ENCODE peak calls at places on chromosome 16, in five cellular contexts. One of them, this sample, is unnamed.

GRCh38 chr16:84294196-84295142 is at the start of gene WFDC1:
- DNase-seq in heart right ventricle: no peak
- DNase-seq in GM12878: no peak
- DNase-seq in HL-60: no peak
- DNase-seq in BJ: no peak
- DNase-seq in this sample: no peak

GRCh38 chr16:89319883-89320716 is 102.6 kb downstream of the ZNF778 start:
- DNase-seq in heart right ventricle: no peak
- DNase-seq in GM12878: peak
- DNase-seq in HL-60: no peak
- DNase-seq in BJ: no peak
- DNase-seq in this sample: no peak

GRCh38 chr16:77611386-77611785 is 110.9 kb upstream of the NUDT7 start:
- DNase-seq in heart right ventricle: no peak
- DNase-seq in GM12878: no peak
- DNase-seq in HL-60: no peak
- DNase-seq in BJ: no peak
- DNase-seq in this sample: no peak

GRCh38 chr16:56399492-56399891 is 25.9 kb downstream of the AMFR start:
- DNase-seq in heart right ventricle: no peak
- DNase-seq in GM12878: no peak
- DNase-seq in HL-60: no peak
- DNase-seq in BJ: no peak
- DNase-seq in this sample: no peak

GRCh38 chr16:56102159-56102798 is 89.0 kb upstream of the GNAO1 start:
- DNase-seq in heart right ventricle: peak
- DNase-seq in GM12878: no peak
- DNase-seq in HL-60: no peak
- DNase-seq in BJ: no peak
- DNase-seq in this sample: no peak

GRCh38 chr16:17105239-17105721 is 365.5 kb downstream of the XYLT1 start:
- DNase-seq in heart right ventricle: no peak
- DNase-seq in GM12878: no peak
- DNase-seq in HL-60: no peak
- DNase-seq in BJ: no peak
- DNase-seq in this sample: no peak

GRCh38 chr16:50644730-50645129 is 36.4 kb downstream of the SNX20 start:
- DNase-seq in heart right ventricle: peak
- DNase-seq in GM12878: no peak
- DNase-seq in HL-60: no peak
- DNase-seq in BJ: no peak
- DNase-seq in this sample: no peak

GRCh38 chr16:49204191-49204590 is 77.4 kb downstream of the CBLN1 start:
- DNase-seq in heart right ventricle: no peak
- DNase-seq in GM12878: no peak
- DNase-seq in HL-60: no peak
- DNase-seq in BJ: no peak
- DNase-seq in this sample: no peak

GRCh38 chr16:83917152-83918120 is 18.5 kb downstream of the MLYCD start:
- DNase-seq in heart right ventricle: no peak
- DNase-seq in GM12878: no peak
- DNase-seq in HL-60: no peak
- DNase-seq in BJ: no peak
- DNase-seq in this sample: no peak

GRCh38 chr16:23742761-23743160 is 12.1 kb upstream of the CHP2 start:
- DNase-seq in heart right ventricle: no peak
- DNase-seq in GM12878: no peak
- DNase-seq in HL-60: no peak
- DNase-seq in BJ: no peak
- DNase-seq in this sample: no peak

GRCh38 chr16:65308506-65308905 is 186.6 kb upstream of the CDH11 start:
- DNase-seq in heart right ventricle: no peak
- DNase-seq in GM12878: no peak
- DNase-seq in HL-60: no peak
- DNase-seq in BJ: no peak
- DNase-seq in this sample: no peak

GRCh38 chr16:25065899-25066298 is 45.6 kb upstream of the LCMT1 start:
- DNase-seq in heart right ventricle: no peak
- DNase-seq in GM12878: no peak
- DNase-seq in HL-60: no peak
- DNase-seq in BJ: no peak
- DNase-seq in this sample: no peak

GRCh38 chr16:49452568-49452967 is 79.0 kb downstream of the C16orf78 start:
- DNase-seq in heart right ventricle: no peak
- DNase-seq in GM12878: no peak
- DNase-seq in HL-60: no peak
- DNase-seq in BJ: no peak
- DNase-seq in this sample: no peak

GRCh38 chr16:55943257-55943656 is 68.1 kb upstream of the CES5A start:
- DNase-seq in heart right ventricle: no peak
- DNase-seq in GM12878: no peak
- DNase-seq in HL-60: no peak
- DNase-seq in BJ: peak
- DNase-seq in this sample: no peak

GRCh38 chr16:9068886-9069285 is 22.6 kb upstream of the HAPSTR1 start:
- DNase-seq in heart right ventricle: no peak
- DNase-seq in GM12878: no peak
- DNase-seq in HL-60: no peak
- DNase-seq in BJ: no peak
- DNase-seq in this sample: no peak

GRCh38 chr16:51404386-51404785 is 253.3 kb upstream of the SALL1 start:
- DNase-seq in heart right ventricle: no peak
- DNase-seq in GM12878: no peak
- DNase-seq in HL-60: no peak
- DNase-seq in BJ: no peak
- DNase-seq in this sample: no peak

GRCh38 chr16:68722119-68723024 is 14.7 kb upstream of the CDH1 start:
- DNase-seq in heart right ventricle: no peak
- DNase-seq in GM12878: no peak
- DNase-seq in HL-60: no peak
- DNase-seq in BJ: no peak
- DNase-seq in this sample: no peak

GRCh38 chr16:65305588-65305987 is 183.7 kb upstream of the CDH11 start:
- DNase-seq in heart right ventricle: no peak
- DNase-seq in GM12878: no peak
- DNase-seq in HL-60: no peak
- DNase-seq in BJ: no peak
- DNase-seq in this sample: no peak

GRCh38 chr16:24685539-24686432 is 43.7 kb upstream of the TNRC6A start:
- DNase-seq in heart right ventricle: peak
- DNase-seq in GM12878: no peak
- DNase-seq in HL-60: no peak
- DNase-seq in BJ: peak
- DNase-seq in this sample: no peak

GRCh38 chr16:75466760-75467159 is 2.3 kb upstream of the TMEM170A start:
- DNase-seq in heart right ventricle: no peak
- DNase-seq in GM12878: no peak
- DNase-seq in HL-60: no peak
- DNase-seq in BJ: no peak
- DNase-seq in this sample: no peak

GRCh38 chr16:48824271-48824670 is 214.3 kb upstream of the N4BP1 start:
- DNase-seq in heart right ventricle: no peak
- DNase-seq in GM12878: no peak
- DNase-seq in HL-60: no peak
- DNase-seq in BJ: no peak
- DNase-seq in this sample: no peak

GRCh38 chr16:89315791-89316581 is 98.5 kb downstream of the ZNF778 start:
- DNase-seq in heart right ventricle: peak
- DNase-seq in GM12878: peak
- DNase-seq in HL-60: peak
- DNase-seq in BJ: no peak
- DNase-seq in this sample: no peak

GRCh38 chr16:81748476-81749198 is 30.5 kb upstream of the PLCG2 start:
- DNase-seq in heart right ventricle: no peak
- DNase-seq in GM12878: peak
- DNase-seq in HL-60: no peak
- DNase-seq in BJ: no peak
- DNase-seq in this sample: no peak

GRCh38 chr16:20611975-20612471 is 35.9 kb upstream of the ACSM2B start:
- DNase-seq in heart right ventricle: peak
- DNase-seq in GM12878: no peak
- DNase-seq in HL-60: no peak
- DNase-seq in BJ: no peak
- DNase-seq in this sample: no peak

GRCh38 chr16:88970539-88971065 is 6.4 kb downstream of the CBFA2T3 start:
- DNase-seq in heart right ventricle: no peak
- DNase-seq in GM12878: no peak
- DNase-seq in HL-60: no peak
- DNase-seq in BJ: no peak
- DNase-seq in this sample: no peak

GRCh38 chr16:15942901-15943690 is 6.3 kb upstream of the ABCC1 start:
- DNase-seq in heart right ventricle: no peak
- DNase-seq in GM12878: no peak
- DNase-seq in HL-60: no peak
- DNase-seq in BJ: no peak
- DNase-seq in this sample: no peak

GRCh38 chr16:54939537-54940278 is 9.0 kb downstream of the IRX5 start:
- DNase-seq in heart right ventricle: peak
- DNase-seq in GM12878: no peak
- DNase-seq in HL-60: no peak
- DNase-seq in BJ: no peak
- DNase-seq in this sample: no peak

GRCh38 chr16:54936979-54937672 is 6.5 kb downstream of the IRX5 start:
- DNase-seq in heart right ventricle: peak
- DNase-seq in GM12878: no peak
- DNase-seq in HL-60: peak
- DNase-seq in BJ: no peak
- DNase-seq in this sample: no peak

GRCh38 chr16:54938351-54939346 is 8.0 kb downstream of the IRX5 start:
- DNase-seq in heart right ventricle: no peak
- DNase-seq in GM12878: no peak
- DNase-seq in HL-60: no peak
- DNase-seq in BJ: no peak
- DNase-seq in this sample: no peak

GRCh38 chr16:54936086-54936978 is 5.7 kb downstream of the IRX5 start:
- DNase-seq in heart right ventricle: peak
- DNase-seq in GM12878: no peak
- DNase-seq in HL-60: peak
- DNase-seq in BJ: no peak
- DNase-seq in this sample: no peak

DNA sequence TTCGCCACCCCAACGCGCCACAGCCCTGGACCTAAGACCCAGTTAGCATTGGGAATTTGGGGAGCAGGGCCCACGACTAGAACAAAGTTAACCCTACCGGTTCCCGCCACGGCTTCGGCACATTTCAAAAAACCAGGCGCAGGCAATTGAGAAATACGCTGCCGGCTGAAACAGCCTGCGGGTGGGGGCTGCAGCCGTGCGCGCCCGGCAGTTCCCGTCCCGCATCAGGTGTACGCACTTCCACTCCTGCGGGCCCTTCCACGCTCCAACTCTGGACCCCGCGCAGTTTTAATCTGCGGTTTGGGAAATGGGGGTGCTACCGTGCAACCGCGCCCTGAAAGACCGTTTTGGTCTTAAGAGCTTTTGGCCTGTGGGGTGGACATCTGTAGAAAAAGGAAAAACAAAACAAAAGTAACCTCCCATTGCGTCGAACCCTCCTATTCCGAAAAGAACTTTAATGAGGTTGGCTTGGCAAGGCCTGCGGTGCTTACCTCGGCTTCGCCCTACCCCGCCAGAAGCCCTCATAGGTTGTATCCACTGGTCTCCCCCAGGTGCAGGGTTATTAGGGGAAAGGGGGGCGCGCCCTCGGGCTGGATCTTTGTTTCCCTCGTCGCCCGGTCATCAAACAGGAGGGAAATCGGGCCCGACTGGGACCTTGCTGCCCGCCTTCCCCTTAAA is 7.1 kb downstream of the IRX5 start:
- DNase-seq in heart right ventricle: no peak
- DNase-seq in GM12878: no peak
- DNase-seq in HL-60: no peak
- DNase-seq in BJ: no peak
- DNase-seq in this sample: no peak
- TF ChIP-seq CTCF in heart right ventricle: peak
- TF ChIP-seq CTCF in GM12878: no peak
- TF ChIP-seq CTCF in HL-60: no peak
- TF ChIP-seq CTCF in BJ: no peak
- TF ChIP-seq CTCF in this sample: no peak

GRCh38 chr16:4414187-4414909 is 2.0 kb downstream of the CORO7 start:
- DNase-seq in heart right ventricle: no peak
- DNase-seq in GM12878: peak
- DNase-seq in HL-60: no peak
- DNase-seq in BJ: no peak
- DNase-seq in this sample: peak
- H3K4me3 ChIP-seq in heart right ventricle: peak
- H3K4me3 ChIP-seq in GM12878: peak
- H3K4me3 ChIP-seq in HL-60: peak
- H3K4me3 ChIP-seq in BJ: no peak
- H3K4me3 ChIP-seq in this sample: peak

GRCh38 chr16:7992616-7993015 is 597.7 kb downstream of the TMEM114 start:
- DNase-seq in heart right ventricle: no peak
- DNase-seq in GM12878: no peak
- DNase-seq in HL-60: no peak
- DNase-seq in BJ: no peak
- DNase-seq in this sample: no peak

DNA sequence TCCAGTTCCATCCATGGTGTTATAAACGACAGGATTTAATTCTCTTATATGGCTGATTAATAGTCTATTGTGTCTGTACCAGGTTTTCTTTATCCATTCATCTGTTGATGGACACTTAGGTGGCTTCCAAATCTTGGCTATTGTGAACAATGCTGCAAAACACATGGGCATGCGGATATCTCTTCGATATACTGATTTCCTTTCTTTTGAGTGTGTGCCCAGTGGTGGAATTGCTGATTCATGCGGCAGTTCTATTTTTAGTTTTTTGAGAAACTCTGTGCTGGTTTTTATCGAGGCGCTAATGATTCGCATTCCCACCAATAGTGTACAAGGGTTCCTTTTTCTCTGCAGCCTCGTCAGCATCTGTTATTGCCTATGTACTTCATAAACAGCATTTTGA is 599.4 kb downstream of the TMEM114 start:
- DNase-seq in heart right ventricle: no peak
- DNase-seq in GM12878: no peak
- DNase-seq in HL-60: no peak
- DNase-seq in BJ: no peak
- DNase-seq in this sample: no peak
- TF ChIP-seq CTCF in heart right ventricle: no peak
- TF ChIP-seq CTCF in GM12878: no peak
- TF ChIP-seq CTCF in HL-60: no peak
- TF ChIP-seq CTCF in BJ: no peak
- TF ChIP-seq CTCF in this sample: no peak

GRCh38 chr16:30948956-30949654 is at the start of gene ORAI3:
- DNase-seq in heart right ventricle: peak
- DNase-seq in GM12878: no peak
- DNase-seq in HL-60: peak
- DNase-seq in BJ: no peak
- DNase-seq in this sample: no peak

GRCh38 chr16:30951193-30951592 is 2.3 kb downstream of the ORAI3 start:
- DNase-seq in heart right ventricle: no peak
- DNase-seq in GM12878: no peak
- DNase-seq in HL-60: no peak
- DNase-seq in BJ: no peak
- DNase-seq in this sample: no peak

GRCh38 chr16:30949655-30950515 is 1.0 kb downstream of the ORAI3 start:
- DNase-seq in heart right ventricle: peak
- DNase-seq in GM12878: peak
- DNase-seq in HL-60: peak
- DNase-seq in BJ: peak
- DNase-seq in this sample: no peak

GRCh38 chr16:30951785-30952184 is 2.9 kb downstream of the ORAI3 start:
- DNase-seq in heart right ventricle: peak
- DNase-seq in GM12878: no peak
- DNase-seq in HL-60: no peak
- DNase-seq in BJ: no peak
- DNase-seq in this sample: no peak

GRCh38 chr16:30950516-30951073 is 1.7 kb downstream of the ORAI3 start:
- DNase-seq in heart right ventricle: no peak
- DNase-seq in GM12878: no peak
- DNase-seq in HL-60: no peak
- DNase-seq in BJ: no peak
- DNase-seq in this sample: no peak
- H3K4me3 ChIP-seq in heart right ventricle: peak
- H3K4me3 ChIP-seq in GM12878: peak
- H3K4me3 ChIP-seq in HL-60: peak
- H3K4me3 ChIP-seq in BJ: peak
- H3K4me3 ChIP-seq in this sample: peak